ENCODE peak calls at places on chromosomes 13 and 19, in seven cellular contexts. R is BJ, K is cardiac muscle cell, F is psoas muscle, M is HCT116, G is sigmoid colon, I is IMR-90. U is an unnamed sample.
A peak's percentile ranks its signal among the peaks of the same experiment; 100 is the strongest.

GRCh38 chr13:110845520-110845919 is 69.3 kb downstream of the ANKRD10 start:
- DNase-seq in R (no peak), K (no peak), F (no peak), M (no peak), G (no peak), I (no peak), U (no peak)

GRCh38 chr19:12785431-12786011 is 5.8 kb upstream of the JUNB start:
- DNase-seq in R (no peak), K (no peak), F (no peak), M (no peak), G (no peak), I (no peak), U (no peak)

GRCh38 chr13:19661126-19661525 is 27.7 kb downstream of the MPHOSPH8 start:
- DNase-seq in R (no peak), K (no peak), F (no peak), M (no peak), G (no peak), I (no peak), U (no peak)

GRCh38 chr19:2195361-2195760 is 31.6 kb downstream of the DOT1L start:
- DNase-seq in R (no peak), K (no peak), F (no peak), M (no peak), G (no peak), I (no peak), U (no peak)

GRCh38 chr13:24228852-24229458 is 68.4 kb downstream of the SPATA13 start:
- DNase-seq in R (no peak), K (peak; percentile 84), F (no peak), M (peak; percentile 57), G (no peak), I (peak; percentile 81), U (no peak)

GRCh38 chr19:12194827-12195500 is 32.1 kb downstream of the ZNF136 start:
- DNase-seq in R (no peak), K (peak; percentile 85), F (peak; percentile 77), M (no peak), G (peak; percentile 94), I (peak; percentile 6), U (peak; percentile 86)

GRCh38 chr13:80458546-80458945 is 117.6 kb upstream of the SPRY2 start:
- DNase-seq in R (no peak), K (no peak), F (no peak), M (no peak), G (no peak), I (no peak), U (no peak)

GRCh38 chr19:39308531-39309304 is 11.9 kb downstream of the LRFN1 start:
- DNase-seq in R (no peak), K (peak; percentile 14), F (no peak), M (no peak), G (peak; percentile 22), I (no peak), U (no peak)

GRCh38 chr13:23674795-23675640 is 104.8 kb downstream of the TNFRSF19 start:
- DNase-seq in R (no peak), K (peak; percentile 60), F (no peak), M (no peak), G (no peak), I (peak; percentile 99), U (no peak)

GRCh38 chr13:94987869-94988268 is 275.5 kb upstream of the SOX21 start:
- DNase-seq in R (no peak), K (no peak), F (no peak), M (no peak), G (no peak), I (no peak), U (no peak)

GRCh38 chr19:9883231-9883758 is 48.2 kb downstream of the PIN1 start:
- DNase-seq in R (no peak), K (peak; percentile 38), F (no peak), M (peak; percentile 23), G (no peak), I (no peak), U (no peak)

GRCh38 chr19:18503971-18504885 is 17.6 kb downstream of the ELL start:
- DNase-seq in R (no peak), K (no peak), F (no peak), M (no peak), G (no peak), I (no peak), U (no peak)

GRCh38 chr19:7288977-7289376 is 5.2 kb downstream of the INSR start:
- DNase-seq in R (no peak), K (no peak), F (no peak), M (no peak), G (no peak), I (no peak), U (no peak)

GRCh38 chr13:60335531-60335930 is 61.5 kb upstream of the TDRD3 start:
- DNase-seq in R (no peak), K (peak; percentile 27), F (no peak), M (no peak), G (no peak), I (peak; percentile 22), U (no peak)

GRCh38 chr19:1560281-1560882 is 7.7 kb downstream of the MEX3D start:
- DNase-seq in R (no peak), K (no peak), F (no peak), M (no peak), G (no peak), I (no peak), U (no peak)

GRCh38 chr13:111429064-111429558 is 108.7 kb downstream of the TEX29 start:
- DNase-seq in R (no peak), K (peak; percentile 17), F (no peak), M (peak; percentile 58), G (no peak), I (peak; percentile 18), U (no peak)

GRCh38 chr13:98372886-98373285 is 195.8 kb upstream of the RNF113B start:
- DNase-seq in R (peak; percentile 28), K (peak; percentile 38), F (no peak), M (no peak), G (no peak), I (peak; percentile 87), U (no peak)

GRCh38 chr19:51441410-51442390 is 16.6 kb downstream of the SIGLEC8 start:
- DNase-seq in R (no peak), K (no peak), F (no peak), M (no peak), G (peak; percentile 46), I (no peak), U (no peak)

GRCh38 chr19:15444505-15445226 is 5.1 kb downstream of the WIZ start:
- DNase-seq in R (no peak), K (no peak), F (no peak), M (no peak), G (no peak), I (no peak), U (no peak)

GRCh38 chr13:62781866-62782265 is 1366.2 kb upstream of the PCDH20 start:
- DNase-seq in R (no peak), K (no peak), F (no peak), M (no peak), G (no peak), I (peak; percentile 66), U (no peak)

GRCh38 chr13:95176611-95177259 is 124.5 kb downstream of the ABCC4 start:
- DNase-seq in R (no peak), K (peak; percentile 58), F (no peak), M (no peak), G (no peak), I (peak; percentile 36), U (no peak)

GRCh38 chr13:99278843-99279242 is 20.7 kb upstream of the GPR18 start:
- DNase-seq in R (no peak), K (no peak), F (no peak), M (no peak), G (no peak), I (no peak), U (no peak)

GRCh38 chr19:7506385-7507328 is 9.2 kb upstream of the ZNF358 start:
- DNase-seq in R (no peak), K (peak; percentile 89), F (peak; percentile 85), M (peak; percentile 99), G (peak; percentile 82), I (peak; percentile 48), U (peak; percentile 87)

GRCh38 chr19:44570603-44570983 is 41.1 kb upstream of the CEACAM20 start:
- DNase-seq in R (no peak), K (no peak), F (no peak), M (no peak), G (no peak), I (no peak), U (no peak)

DNA sequence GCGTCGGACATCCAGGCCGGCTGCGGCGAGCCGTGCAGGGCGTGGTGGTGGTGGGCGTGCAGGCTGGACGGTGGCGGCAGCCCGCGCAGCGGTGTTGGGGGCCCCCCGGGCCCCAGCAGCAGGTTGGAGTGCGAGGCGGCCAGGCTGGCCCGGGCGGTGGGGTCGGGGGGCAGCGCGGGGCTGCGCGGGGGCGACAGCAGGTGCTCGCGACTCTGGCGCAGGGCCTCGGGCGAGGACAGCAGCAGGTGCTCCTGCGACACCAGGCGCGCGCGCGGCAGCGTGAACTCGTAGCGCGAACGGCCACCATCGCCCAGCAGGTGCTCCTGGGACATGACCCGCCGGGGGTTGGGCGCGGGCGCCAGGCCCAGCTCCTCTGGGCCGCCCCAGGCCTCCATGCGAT is 9.8 kb downstream of the SHISA7 start:
- DNase-seq in R (no peak), K (no peak), F (no peak), M (no peak), G (no peak), I (no peak), U (no peak)
- H3K27me3 ChIP-seq in R (no peaks in the 10 kb centered on the region), K (peaks cover 5% of the 10 kb centered on the region), F (peaks cover 74% of the 10 kb centered on the region), M (no peaks in the 10 kb centered on the region), G (peaks cover 89% of the 10 kb centered on the region), I (peaks cover 20% of the 10 kb centered on the region), U (peaks cover 65% of the 10 kb centered on the region)

GRCh38 chr19:48603001-48603400 is 3.5 kb upstream of the SPACA4 start:
- DNase-seq in R (no peak), K (no peak), F (no peak), M (no peak), G (no peak), I (no peak), U (no peak)
- H3K27me3 ChIP-seq in R (no peaks in the 10 kb centered on the region), K (no peaks in the 10 kb centered on the region), F (peaks cover 4% of the 10 kb centered on the region), M (no peaks in the 10 kb centered on the region), G (peaks cover 12% of the 10 kb centered on the region), I (peaks cover 14% of the 10 kb centered on the region), U (no peaks in the 10 kb centered on the region)

DNA sequence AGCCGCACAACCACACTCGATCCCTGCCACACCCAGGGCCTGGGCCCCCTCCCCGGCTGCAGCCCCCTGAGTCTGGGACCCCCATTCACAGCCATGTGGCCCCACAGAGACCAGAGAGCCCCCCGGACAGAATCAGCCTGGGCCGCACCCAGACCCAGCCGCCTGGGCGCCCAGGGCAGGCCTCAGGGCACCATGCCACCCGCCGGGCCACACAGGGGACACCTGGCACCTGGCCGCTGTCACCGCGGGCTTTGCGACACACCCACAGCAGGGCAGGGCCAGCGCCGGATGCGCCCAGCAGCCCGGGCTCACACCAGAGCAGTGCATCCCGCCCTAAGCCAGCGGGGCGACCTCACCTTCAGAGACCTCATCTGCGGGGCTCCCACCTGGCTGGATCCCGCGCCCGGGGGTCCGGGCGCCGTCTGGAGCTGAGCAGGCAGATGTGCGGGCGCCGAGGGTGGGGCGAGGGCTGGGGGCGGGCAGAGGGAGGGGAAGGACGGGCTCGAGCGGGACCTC is 443 bp downstream of the TBXA2R start:
- DNase-seq in R (no peak), K (no peak), F (no peak), M (peak; percentile 10), G (peak; percentile 75), I (no peak), U (no peak)
- H3K27me3 ChIP-seq in R (no peaks in the 10 kb centered on the region), K (peaks cover 16% of the 10 kb centered on the region), F (peaks cover 39% of the 10 kb centered on the region), M (no peaks in the 10 kb centered on the region), G (no peaks in the 10 kb centered on the region), I (no peaks in the 10 kb centered on the region), U (peaks cover 8% of the 10 kb centered on the region)

DNA sequence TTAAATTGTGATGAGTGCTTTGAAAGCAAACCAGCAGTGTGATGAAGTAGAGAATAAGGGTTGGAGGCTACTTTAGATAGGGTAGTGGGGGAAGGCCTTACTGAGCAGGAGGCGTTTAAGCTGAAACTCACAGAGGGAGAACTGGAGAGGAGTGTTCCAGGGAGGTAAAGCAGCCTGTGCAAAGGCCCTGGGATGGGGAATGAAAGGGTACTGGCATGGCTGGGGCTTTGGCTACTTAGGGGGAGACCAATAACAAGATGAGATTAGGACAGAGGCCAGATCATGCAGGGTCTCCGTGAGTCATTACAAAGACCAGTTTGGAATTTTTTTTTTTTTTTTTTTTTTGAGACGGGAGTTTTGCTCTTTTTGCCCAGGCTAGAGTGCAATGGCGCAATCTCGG is 1.1 kb downstream of the PPP5C start:
- DNase-seq in R (no peak), K (peak; percentile 23), F (no peak), M (no peak), G (no peak), I (no peak), U (no peak)
- H3K27me3 ChIP-seq in R (no peaks in the 10 kb centered on the region), K (no peaks in the 10 kb centered on the region), F (no peaks in the 10 kb centered on the region), M (no peaks in the 10 kb centered on the region), G (no peaks in the 10 kb centered on the region), I (peaks cover 2% of the 10 kb centered on the region), U (no peaks in the 10 kb centered on the region)